ENCODE peak calls at places on chromosomes 16 and 17, in eight cellular contexts. One of them, this sample, is unnamed.

GRCh38 chr17:7007143-7007542 is 5.3 kb upstream of the RNASEK start:
- DNase-seq in renal cortical epithelial cell: no peak
- DNase-seq in NCI-H774: no peak
- DNase-seq in activated T-cell treated with anti-CD3 and anti-CD28 coated beads, Interleukin-2, amount 50 U/mL, for 4 hours: no peak
- DNase-seq in neural progenitor cell: no peak
- DNase-seq in ACHN: no peak
- DNase-seq in activated CD8-positive, alpha-beta T cell treated with anti-CD3 and anti-CD28 coated beads for 36 hours: peak; percentile 44
- DNase-seq in mucosa of descending colon: no peak
- DNase-seq in this sample: no peak

GRCh38 chr17:34370997-34371395 is 8.0 kb upstream of the CCL1 start:
- DNase-seq in renal cortical epithelial cell: peak; percentile 7
- DNase-seq in NCI-H774: no peak
- DNase-seq in activated T-cell treated with anti-CD3 and anti-CD28 coated beads, Interleukin-2, amount 50 U/mL, for 4 hours: no peak
- DNase-seq in neural progenitor cell: no peak
- DNase-seq in ACHN: no peak
- DNase-seq in activated CD8-positive, alpha-beta T cell treated with anti-CD3 and anti-CD28 coated beads for 36 hours: no peak
- DNase-seq in mucosa of descending colon: no peak
- DNase-seq in this sample: no peak

GRCh38 chr16:72809446-72809845 is 238.5 kb downstream of the ZFHX3 start:
- DNase-seq in renal cortical epithelial cell: peak; percentile 90
- DNase-seq in NCI-H774: no peak
- DNase-seq in activated T-cell treated with anti-CD3 and anti-CD28 coated beads, Interleukin-2, amount 50 U/mL, for 4 hours: no peak
- DNase-seq in neural progenitor cell: no peak
- DNase-seq in ACHN: peak; percentile 30
- DNase-seq in activated CD8-positive, alpha-beta T cell treated with anti-CD3 and anti-CD28 coated beads for 36 hours: no peak
- DNase-seq in mucosa of descending colon: no peak
- DNase-seq in this sample: no peak

GRCh38 chr17:41904242-41904841 is 14.4 kb downstream of the ACLY start:
- DNase-seq in renal cortical epithelial cell: no peak
- DNase-seq in NCI-H774: no peak
- DNase-seq in activated T-cell treated with anti-CD3 and anti-CD28 coated beads, Interleukin-2, amount 50 U/mL, for 4 hours: no peak
- DNase-seq in neural progenitor cell: no peak
- DNase-seq in ACHN: no peak
- DNase-seq in activated CD8-positive, alpha-beta T cell treated with anti-CD3 and anti-CD28 coated beads for 36 hours: no peak
- DNase-seq in mucosa of descending colon: no peak
- DNase-seq in this sample: no peak

GRCh38 chr17:15185625-15185991 is 79.5 kb downstream of the PMP22 start:
- DNase-seq in renal cortical epithelial cell: no peak
- DNase-seq in NCI-H774: no peak
- DNase-seq in activated T-cell treated with anti-CD3 and anti-CD28 coated beads, Interleukin-2, amount 50 U/mL, for 4 hours: no peak
- DNase-seq in neural progenitor cell: no peak
- DNase-seq in ACHN: no peak
- DNase-seq in activated CD8-positive, alpha-beta T cell treated with anti-CD3 and anti-CD28 coated beads for 36 hours: no peak
- DNase-seq in mucosa of descending colon: peak; percentile 5
- DNase-seq in this sample: no peak

GRCh38 chr16:85752511-85753420 is 1.9 kb upstream of the C16orf74 start:
- DNase-seq in renal cortical epithelial cell: no peak
- DNase-seq in NCI-H774: no peak
- DNase-seq in activated T-cell treated with anti-CD3 and anti-CD28 coated beads, Interleukin-2, amount 50 U/mL, for 4 hours: no peak
- DNase-seq in neural progenitor cell: peak; percentile 78
- DNase-seq in ACHN: no peak
- DNase-seq in activated CD8-positive, alpha-beta T cell treated with anti-CD3 and anti-CD28 coated beads for 36 hours: no peak
- DNase-seq in mucosa of descending colon: peak; percentile 31
- DNase-seq in this sample: no peak

GRCh38 chr17:80747469-80747868 is 202.8 kb downstream of the RPTOR start:
- DNase-seq in renal cortical epithelial cell: no peak
- DNase-seq in NCI-H774: no peak
- DNase-seq in activated T-cell treated with anti-CD3 and anti-CD28 coated beads, Interleukin-2, amount 50 U/mL, for 4 hours: no peak
- DNase-seq in neural progenitor cell: no peak
- DNase-seq in ACHN: no peak
- DNase-seq in activated CD8-positive, alpha-beta T cell treated with anti-CD3 and anti-CD28 coated beads for 36 hours: no peak
- DNase-seq in mucosa of descending colon: no peak
- DNase-seq in this sample: no peak

GRCh38 chr17:44934745-44935105 is 12.8 kb downstream of the KIF18B start:
- DNase-seq in renal cortical epithelial cell: no peak
- DNase-seq in NCI-H774: no peak
- DNase-seq in activated T-cell treated with anti-CD3 and anti-CD28 coated beads, Interleukin-2, amount 50 U/mL, for 4 hours: no peak
- DNase-seq in neural progenitor cell: no peak
- DNase-seq in ACHN: no peak
- DNase-seq in activated CD8-positive, alpha-beta T cell treated with anti-CD3 and anti-CD28 coated beads for 36 hours: no peak
- DNase-seq in mucosa of descending colon: no peak
- DNase-seq in this sample: no peak

GRCh38 chr17:77142689-77143088 is 1.9 kb downstream of the SEC14L1 start:
- DNase-seq in renal cortical epithelial cell: no peak
- DNase-seq in NCI-H774: no peak
- DNase-seq in activated T-cell treated with anti-CD3 and anti-CD28 coated beads, Interleukin-2, amount 50 U/mL, for 4 hours: no peak
- DNase-seq in neural progenitor cell: no peak
- DNase-seq in ACHN: no peak
- DNase-seq in activated CD8-positive, alpha-beta T cell treated with anti-CD3 and anti-CD28 coated beads for 36 hours: no peak
- DNase-seq in mucosa of descending colon: no peak
- DNase-seq in this sample: no peak

GRCh38 chr16:84597518-84598390 is 20.1 kb downstream of the COTL1 start:
- DNase-seq in renal cortical epithelial cell: no peak
- DNase-seq in NCI-H774: no peak
- DNase-seq in activated T-cell treated with anti-CD3 and anti-CD28 coated beads, Interleukin-2, amount 50 U/mL, for 4 hours: no peak
- DNase-seq in neural progenitor cell: no peak
- DNase-seq in ACHN: no peak
- DNase-seq in activated CD8-positive, alpha-beta T cell treated with anti-CD3 and anti-CD28 coated beads for 36 hours: peak; percentile 69
- DNase-seq in mucosa of descending colon: no peak
- DNase-seq in this sample: peak; percentile 30

GRCh38 chr16:49120631-49121030 is 161.0 kb downstream of the CBLN1 start:
- DNase-seq in renal cortical epithelial cell: no peak
- DNase-seq in NCI-H774: no peak
- DNase-seq in activated T-cell treated with anti-CD3 and anti-CD28 coated beads, Interleukin-2, amount 50 U/mL, for 4 hours: no peak
- DNase-seq in neural progenitor cell: no peak
- DNase-seq in ACHN: no peak
- DNase-seq in activated CD8-positive, alpha-beta T cell treated with anti-CD3 and anti-CD28 coated beads for 36 hours: no peak
- DNase-seq in mucosa of descending colon: peak; percentile 11
- DNase-seq in this sample: no peak

GRCh38 chr17:48241131-48241591 is 133.6 kb downstream of the SNX11 start:
- DNase-seq in renal cortical epithelial cell: peak; percentile 91
- DNase-seq in NCI-H774: no peak
- DNase-seq in activated T-cell treated with anti-CD3 and anti-CD28 coated beads, Interleukin-2, amount 50 U/mL, for 4 hours: no peak
- DNase-seq in neural progenitor cell: no peak
- DNase-seq in ACHN: peak; percentile 87
- DNase-seq in activated CD8-positive, alpha-beta T cell treated with anti-CD3 and anti-CD28 coated beads for 36 hours: peak; percentile 65
- DNase-seq in mucosa of descending colon: no peak
- DNase-seq in this sample: no peak

GRCh38 chr17:43428524-43428923 is 29.7 kb downstream of the ARL4D start:
- DNase-seq in renal cortical epithelial cell: no peak
- DNase-seq in NCI-H774: no peak
- DNase-seq in activated T-cell treated with anti-CD3 and anti-CD28 coated beads, Interleukin-2, amount 50 U/mL, for 4 hours: no peak
- DNase-seq in neural progenitor cell: no peak
- DNase-seq in ACHN: no peak
- DNase-seq in activated CD8-positive, alpha-beta T cell treated with anti-CD3 and anti-CD28 coated beads for 36 hours: no peak
- DNase-seq in mucosa of descending colon: no peak
- DNase-seq in this sample: no peak

GRCh38 chr17:78737332-78737731 is 44.7 kb downstream of the CYTH1 start:
- DNase-seq in renal cortical epithelial cell: no peak
- DNase-seq in NCI-H774: peak; percentile 53
- DNase-seq in activated T-cell treated with anti-CD3 and anti-CD28 coated beads, Interleukin-2, amount 50 U/mL, for 4 hours: no peak
- DNase-seq in neural progenitor cell: no peak
- DNase-seq in ACHN: peak; percentile 69
- DNase-seq in activated CD8-positive, alpha-beta T cell treated with anti-CD3 and anti-CD28 coated beads for 36 hours: no peak
- DNase-seq in mucosa of descending colon: no peak
- DNase-seq in this sample: no peak

GRCh38 chr16:4908854-4909401 is 28.0 kb downstream of the PPL start:
- DNase-seq in renal cortical epithelial cell: no peak
- DNase-seq in NCI-H774: no peak
- DNase-seq in activated T-cell treated with anti-CD3 and anti-CD28 coated beads, Interleukin-2, amount 50 U/mL, for 4 hours: no peak
- DNase-seq in neural progenitor cell: no peak
- DNase-seq in ACHN: no peak
- DNase-seq in activated CD8-positive, alpha-beta T cell treated with anti-CD3 and anti-CD28 coated beads for 36 hours: no peak
- DNase-seq in mucosa of descending colon: no peak
- DNase-seq in this sample: no peak

GRCh38 chr17:31092475-31093064 is 2.2 kb upstream of the NF1 start:
- DNase-seq in renal cortical epithelial cell: no peak
- DNase-seq in NCI-H774: no peak
- DNase-seq in activated T-cell treated with anti-CD3 and anti-CD28 coated beads, Interleukin-2, amount 50 U/mL, for 4 hours: no peak
- DNase-seq in neural progenitor cell: no peak
- DNase-seq in ACHN: no peak
- DNase-seq in activated CD8-positive, alpha-beta T cell treated with anti-CD3 and anti-CD28 coated beads for 36 hours: no peak
- DNase-seq in mucosa of descending colon: no peak
- DNase-seq in this sample: no peak

GRCh38 chr17:6684460-6684783 is 28.7 kb downstream of the SLC13A5 start:
- DNase-seq in renal cortical epithelial cell: no peak
- DNase-seq in NCI-H774: no peak
- DNase-seq in activated T-cell treated with anti-CD3 and anti-CD28 coated beads, Interleukin-2, amount 50 U/mL, for 4 hours: no peak
- DNase-seq in neural progenitor cell: no peak
- DNase-seq in ACHN: no peak
- DNase-seq in activated CD8-positive, alpha-beta T cell treated with anti-CD3 and anti-CD28 coated beads for 36 hours: no peak
- DNase-seq in mucosa of descending colon: no peak
- DNase-seq in this sample: no peak

GRCh38 chr16:30112197-30113030 is 923 bp downstream of the GDPD3 start:
- DNase-seq in renal cortical epithelial cell: peak; percentile 23
- DNase-seq in NCI-H774: no peak
- DNase-seq in activated T-cell treated with anti-CD3 and anti-CD28 coated beads, Interleukin-2, amount 50 U/mL, for 4 hours: peak; percentile 50
- DNase-seq in neural progenitor cell: peak; percentile 68
- DNase-seq in ACHN: peak; percentile 60
- DNase-seq in activated CD8-positive, alpha-beta T cell treated with anti-CD3 and anti-CD28 coated beads for 36 hours: peak; percentile 75
- DNase-seq in mucosa of descending colon: peak; percentile 81
- DNase-seq in this sample: peak; percentile 39

GRCh38 chr17:59964455-59965328 is at the start of gene RNFT1:
- DNase-seq in renal cortical epithelial cell: peak; percentile 52
- DNase-seq in NCI-H774: peak; percentile 91
- DNase-seq in activated T-cell treated with anti-CD3 and anti-CD28 coated beads, Interleukin-2, amount 50 U/mL, for 4 hours: peak; percentile 92
- DNase-seq in neural progenitor cell: peak; percentile 96
- DNase-seq in ACHN: peak; percentile 89
- DNase-seq in activated CD8-positive, alpha-beta T cell treated with anti-CD3 and anti-CD28 coated beads for 36 hours: peak; percentile 96
- DNase-seq in mucosa of descending colon: peak; percentile 97
- DNase-seq in this sample: peak; percentile 93

GRCh38 chr16:21264226-21265036 is 13.7 kb downstream of the CRYM start:
- DNase-seq in renal cortical epithelial cell: peak; percentile 65
- DNase-seq in NCI-H774: no peak
- DNase-seq in activated T-cell treated with anti-CD3 and anti-CD28 coated beads, Interleukin-2, amount 50 U/mL, for 4 hours: no peak
- DNase-seq in neural progenitor cell: peak; percentile 34
- DNase-seq in ACHN: no peak
- DNase-seq in activated CD8-positive, alpha-beta T cell treated with anti-CD3 and anti-CD28 coated beads for 36 hours: no peak
- DNase-seq in mucosa of descending colon: peak; percentile 58
- DNase-seq in this sample: no peak

GRCh38 chr16:57639172-57639571 is 10.7 kb downstream of the ADGRG1 start:
- DNase-seq in renal cortical epithelial cell: no peak
- DNase-seq in NCI-H774: peak; percentile 22
- DNase-seq in activated T-cell treated with anti-CD3 and anti-CD28 coated beads, Interleukin-2, amount 50 U/mL, for 4 hours: no peak
- DNase-seq in neural progenitor cell: peak; percentile 98
- DNase-seq in ACHN: no peak
- DNase-seq in activated CD8-positive, alpha-beta T cell treated with anti-CD3 and anti-CD28 coated beads for 36 hours: peak; percentile 42
- DNase-seq in mucosa of descending colon: no peak
- DNase-seq in this sample: peak; percentile 43

GRCh38 chr17:42853968-42854790 is 3.2 kb downstream of the AOC3 start:
- DNase-seq in renal cortical epithelial cell: no peak
- DNase-seq in NCI-H774: no peak
- DNase-seq in activated T-cell treated with anti-CD3 and anti-CD28 coated beads, Interleukin-2, amount 50 U/mL, for 4 hours: no peak
- DNase-seq in neural progenitor cell: no peak
- DNase-seq in ACHN: no peak
- DNase-seq in activated CD8-positive, alpha-beta T cell treated with anti-CD3 and anti-CD28 coated beads for 36 hours: no peak
- DNase-seq in mucosa of descending colon: no peak
- DNase-seq in this sample: no peak

GRCh38 chr16:67393111-67393789 is at the start of gene TPPP3:
- DNase-seq in renal cortical epithelial cell: peak; percentile 45
- DNase-seq in NCI-H774: peak; percentile 61
- DNase-seq in activated T-cell treated with anti-CD3 and anti-CD28 coated beads, Interleukin-2, amount 50 U/mL, for 4 hours: no peak
- DNase-seq in neural progenitor cell: peak; percentile 87
- DNase-seq in ACHN: peak; percentile 87
- DNase-seq in activated CD8-positive, alpha-beta T cell treated with anti-CD3 and anti-CD28 coated beads for 36 hours: peak; percentile 76
- DNase-seq in mucosa of descending colon: peak; percentile 90
- DNase-seq in this sample: peak; percentile 43

GRCh38 chr16:21952040-21952792 is 945 bp upstream of the UQCRC2 start:
- DNase-seq in renal cortical epithelial cell: peak; percentile 60
- DNase-seq in NCI-H774: peak; percentile 20
- DNase-seq in activated T-cell treated with anti-CD3 and anti-CD28 coated beads, Interleukin-2, amount 50 U/mL, for 4 hours: peak; percentile 68
- DNase-seq in neural progenitor cell: peak; percentile 85
- DNase-seq in ACHN: peak; percentile 79
- DNase-seq in activated CD8-positive, alpha-beta T cell treated with anti-CD3 and anti-CD28 coated beads for 36 hours: peak; percentile 91
- DNase-seq in mucosa of descending colon: peak; percentile 94
- DNase-seq in this sample: peak; percentile 60

GRCh38 chr17:65143899-65144590 is 6.9 kb downstream of the RGS9 start:
- DNase-seq in renal cortical epithelial cell: no peak
- DNase-seq in NCI-H774: no peak
- DNase-seq in activated T-cell treated with anti-CD3 and anti-CD28 coated beads, Interleukin-2, amount 50 U/mL, for 4 hours: no peak
- DNase-seq in neural progenitor cell: no peak
- DNase-seq in ACHN: no peak
- DNase-seq in activated CD8-positive, alpha-beta T cell treated with anti-CD3 and anti-CD28 coated beads for 36 hours: no peak
- DNase-seq in mucosa of descending colon: no peak
- DNase-seq in this sample: no peak

GRCh38 chr17:79874329-79874981 is 35.2 kb upstream of the CBX4 start:
- DNase-seq in renal cortical epithelial cell: peak; percentile 37
- DNase-seq in NCI-H774: no peak
- DNase-seq in activated T-cell treated with anti-CD3 and anti-CD28 coated beads, Interleukin-2, amount 50 U/mL, for 4 hours: no peak
- DNase-seq in neural progenitor cell: peak; percentile 58
- DNase-seq in ACHN: peak; percentile 55
- DNase-seq in activated CD8-positive, alpha-beta T cell treated with anti-CD3 and anti-CD28 coated beads for 36 hours: peak; percentile 54
- DNase-seq in mucosa of descending colon: peak; percentile 63
- DNase-seq in this sample: no peak

GRCh38 chr16:5442054-5442453 is 344.5 kb upstream of the EEF2KMT start:
- DNase-seq in renal cortical epithelial cell: no peak
- DNase-seq in NCI-H774: no peak
- DNase-seq in activated T-cell treated with anti-CD3 and anti-CD28 coated beads, Interleukin-2, amount 50 U/mL, for 4 hours: no peak
- DNase-seq in neural progenitor cell: no peak
- DNase-seq in ACHN: no peak
- DNase-seq in activated CD8-positive, alpha-beta T cell treated with anti-CD3 and anti-CD28 coated beads for 36 hours: no peak
- DNase-seq in mucosa of descending colon: no peak
- DNase-seq in this sample: no peak

GRCh38 chr17:7041607-7042506 is 2.0 kb downstream of the SLC16A11 start:
- DNase-seq in renal cortical epithelial cell: no peak
- DNase-seq in NCI-H774: no peak
- DNase-seq in activated T-cell treated with anti-CD3 and anti-CD28 coated beads, Interleukin-2, amount 50 U/mL, for 4 hours: peak; percentile 30
- DNase-seq in neural progenitor cell: peak; percentile 45
- DNase-seq in ACHN: no peak
- DNase-seq in activated CD8-positive, alpha-beta T cell treated with anti-CD3 and anti-CD28 coated beads for 36 hours: peak; percentile 70
- DNase-seq in mucosa of descending colon: no peak
- DNase-seq in this sample: no peak

GRCh38 chr16:27759301-27759871 is 209.4 kb downstream of the KATNIP start:
- DNase-seq in renal cortical epithelial cell: peak; percentile 41
- DNase-seq in NCI-H774: no peak
- DNase-seq in activated T-cell treated with anti-CD3 and anti-CD28 coated beads, Interleukin-2, amount 50 U/mL, for 4 hours: no peak
- DNase-seq in neural progenitor cell: no peak
- DNase-seq in ACHN: no peak
- DNase-seq in activated CD8-positive, alpha-beta T cell treated with anti-CD3 and anti-CD28 coated beads for 36 hours: no peak
- DNase-seq in mucosa of descending colon: no peak
- DNase-seq in this sample: no peak

GRCh38 chr17:2393954-2394749 is 6.7 kb downstream of the MNT start:
- DNase-seq in renal cortical epithelial cell: no peak
- DNase-seq in NCI-H774: no peak
- DNase-seq in activated T-cell treated with anti-CD3 and anti-CD28 coated beads, Interleukin-2, amount 50 U/mL, for 4 hours: no peak
- DNase-seq in neural progenitor cell: peak; percentile 47
- DNase-seq in ACHN: no peak
- DNase-seq in activated CD8-positive, alpha-beta T cell treated with anti-CD3 and anti-CD28 coated beads for 36 hours: peak; percentile 30
- DNase-seq in mucosa of descending colon: no peak
- DNase-seq in this sample: no peak

GRCh38 chr17:34090593-34090992 is 164.5 kb upstream of the CCL2 start:
- DNase-seq in renal cortical epithelial cell: no peak
- DNase-seq in NCI-H774: no peak
- DNase-seq in activated T-cell treated with anti-CD3 and anti-CD28 coated beads, Interleukin-2, amount 50 U/mL, for 4 hours: no peak
- DNase-seq in neural progenitor cell: no peak
- DNase-seq in ACHN: no peak
- DNase-seq in activated CD8-positive, alpha-beta T cell treated with anti-CD3 and anti-CD28 coated beads for 36 hours: no peak
- DNase-seq in mucosa of descending colon: no peak
- DNase-seq in this sample: no peak

GRCh38 chr17:80790981-80791742 is 200.5 kb upstream of the CHMP6 start:
- DNase-seq in renal cortical epithelial cell: no peak
- DNase-seq in NCI-H774: no peak
- DNase-seq in activated T-cell treated with anti-CD3 and anti-CD28 coated beads, Interleukin-2, amount 50 U/mL, for 4 hours: no peak
- DNase-seq in neural progenitor cell: no peak
- DNase-seq in ACHN: no peak
- DNase-seq in activated CD8-positive, alpha-beta T cell treated with anti-CD3 and anti-CD28 coated beads for 36 hours: peak; percentile 43
- DNase-seq in mucosa of descending colon: no peak
- DNase-seq in this sample: no peak

GRCh38 chr17:39979865-39980401 is 674 bp upstream of the PSMD3 start:
- DNase-seq in renal cortical epithelial cell: peak; percentile 12
- DNase-seq in NCI-H774: no peak
- DNase-seq in activated T-cell treated with anti-CD3 and anti-CD28 coated beads, Interleukin-2, amount 50 U/mL, for 4 hours: no peak
- DNase-seq in neural progenitor cell: peak; percentile 67
- DNase-seq in ACHN: peak; percentile 54
- DNase-seq in activated CD8-positive, alpha-beta T cell treated with anti-CD3 and anti-CD28 coated beads for 36 hours: peak; percentile 10
- DNase-seq in mucosa of descending colon: peak; percentile 32
- DNase-seq in this sample: no peak

GRCh38 chr16:74667215-74667765 is 613 bp upstream of the RFWD3 start:
- DNase-seq in renal cortical epithelial cell: peak; percentile 7
- DNase-seq in NCI-H774: peak; percentile 1
- DNase-seq in activated T-cell treated with anti-CD3 and anti-CD28 coated beads, Interleukin-2, amount 50 U/mL, for 4 hours: no peak
- DNase-seq in neural progenitor cell: peak; percentile 79
- DNase-seq in ACHN: peak; percentile 39
- DNase-seq in activated CD8-positive, alpha-beta T cell treated with anti-CD3 and anti-CD28 coated beads for 36 hours: peak; percentile 60
- DNase-seq in mucosa of descending colon: peak; percentile 42
- DNase-seq in this sample: peak; percentile 6

This sample was measured in CD4-positive, alpha-beta T cell.